ENCODE peak calls at places on chromosomes 16 and 17, in six cellular contexts. M, Z, B, V, J and I are unnamed samples.

GRCh38 chr16:68451656-68452055 is 3.3 kb upstream of the SMPD3 start:
- DNase-seq in M (no peak), J (no peak), Z (no peak), B (no peak), V (no peak), I (no peak)

GRCh38 chr17:44780845-44781480 is 22.2 kb downstream of the ADAM11 start:
- DNase-seq in V (peak; percentile 9), M (no peak), Z (no peak), B (no peak), J (no peak), I (peak; percentile 45)

GRCh38 chr17:62110923-62111484 is 45.9 kb upstream of the MED13 start:
- DNase-seq in J (no peak), Z (no peak), M (no peak), B (no peak), V (no peak), I (no peak)

GRCh38 chr17:81037026-81037782 is 2.3 kb downstream of the BAIAP2 start:
- DNase-seq in B (no peak), J (no peak), Z (no peak), V (no peak), M (no peak), I (no peak)

GRCh38 chr17:2967515-2967914 is 95.9 kb downstream of the OR1D5 start:
- DNase-seq in Z (no peak), V (no peak), B (no peak), J (no peak), M (no peak), I (no peak)

GRCh38 chr17:19304209-19304608 is 58.3 kb downstream of the B9D1 start:
- DNase-seq in J (peak; percentile 55), Z (no peak), B (peak; percentile 26), V (no peak), M (peak; percentile 91), I (no peak)

GRCh38 chr16:64437706-64438329 is 684.0 kb downstream of the CDH11 start:
- DNase-seq in Z (no peak), M (no peak), V (peak; percentile 19), B (no peak), J (no peak), I (no peak)

GRCh38 chr17:37187262-37187661 is 188.5 kb upstream of the C17orf78 start:
- DNase-seq in V (no peak), J (no peak), B (no peak), Z (no peak), M (no peak), I (no peak)

GRCh38 chr17:48506246-48506645 is 24.6 kb downstream of the HOXB1 start:
- DNase-seq in Z (no peak), V (no peak), M (no peak), B (no peak), J (no peak), I (no peak)

GRCh38 chr17:28740406-28741357 is 3.1 kb upstream of the TRAF4 start:
- DNase-seq in M (no peak), J (no peak), B (no peak), Z (no peak), V (no peak), I (no peak)

GRCh38 chr17:21394265-21394664 is 18.1 kb downstream of the KCNJ12 start:
- DNase-seq in V (no peak), M (no peak), J (peak; percentile 50), Z (no peak), B (no peak), I (no peak)

GRCh38 chr17:42002792-42003301 is 14.4 kb downstream of the DNAJC7 start:
- DNase-seq in V (no peak), Z (no peak), J (peak; percentile 24), B (no peak), M (peak; percentile 89), I (no peak)

GRCh38 chr16:67396159-67396774 is 3.0 kb upstream of the TPPP3 start:
- DNase-seq in M (no peak), V (peak; percentile 87), Z (peak; percentile 84), J (peak; percentile 58), B (peak; percentile 57), I (peak; percentile 97)

GRCh38 chr16:54145881-54146280 is 140.7 kb downstream of the IRX3 start:
- DNase-seq in J (no peak), M (no peak), B (no peak), Z (no peak), V (no peak), I (no peak)

GRCh38 chr17:76678330-76678729 is 32.4 kb downstream of the MXRA7 start:
- DNase-seq in Z (no peak), V (no peak), M (no peak), J (no peak), B (no peak), I (no peak)

GRCh38 chr17:75783069-75783783 is 1.4 kb upstream of the UNK start:
- DNase-seq in J (peak; percentile 38), B (no peak), V (peak; percentile 30), M (peak; percentile 87), Z (no peak), I (no peak)

GRCh38 chr16:83137326-83137770 is 510.6 kb downstream of the CDH13 start:
- DNase-seq in V (no peak), Z (no peak), M (peak; percentile 68), J (peak; percentile 61), B (no peak), I (no peak)

GRCh38 chr17:5846001-5846400 is 224.2 kb upstream of the WSCD1 start:
- DNase-seq in Z (no peak), B (no peak), M (no peak), J (peak; percentile 22), V (no peak), I (no peak)

GRCh38 chr17:6596941-6597340 is 40.6 kb upstream of the PITPNM3 start:
- DNase-seq in V (no peak), J (no peak), B (no peak), Z (no peak), M (no peak), I (no peak)

GRCh38 chr17:4475463-4475862 is 23.2 kb upstream of the SPNS2 start:
- DNase-seq in M (no peak), B (no peak), J (no peak), Z (no peak), V (peak; percentile 57), I (peak; percentile 37)

GRCh38 chr17:61414141-61414935 is 14.7 kb downstream of the TBX2 start:
- DNase-seq in B (no peak), J (no peak), V (peak; percentile 75), M (no peak), Z (no peak), I (peak; percentile 38)

GRCh38 chr17:82244413-82245140 is 15.7 kb downstream of the SLC16A3 start:
- DNase-seq in B (no peak), M (no peak), J (no peak), V (peak; percentile 78), Z (no peak), I (peak; percentile 79)

GRCh38 chr17:15414502-15415348 is 52.7 kb downstream of the CDRT4 start:
- DNase-seq in V (no peak), B (no peak), Z (peak; percentile 26), J (no peak), M (peak; percentile 30), I (no peak)

GRCh38 chr17:10875411-10875810 is 37.5 kb upstream of the PIRT start:
- DNase-seq in J (no peak), Z (peak; percentile 79), B (peak; percentile 7), V (no peak), M (peak; percentile 70), I (peak; percentile 46)

GRCh38 chr17:76481091-76481655 is 13.8 kb downstream of the AANAT start:
- DNase-seq in B (no peak), J (no peak), V (no peak), M (peak; percentile 78), Z (no peak), I (no peak)

GRCh38 chr17:77318491-77319210 is 177.9 kb downstream of the SEC14L1 start:
- DNase-seq in B (no peak), J (no peak), Z (no peak), V (peak; percentile 24), M (no peak), I (peak; percentile 25)

GRCh38 chr17:80761421-80761871 is 216.8 kb downstream of the RPTOR start:
- DNase-seq in B (no peak), M (no peak), J (peak; percentile 92), Z (no peak), V (no peak), I (no peak)

GRCh38 chr17:74746376-74746775 is 2.1 kb upstream of the NHERF1 start:
- DNase-seq in Z (no peak), V (no peak), M (no peak), J (no peak), B (no peak), I (no peak)

GRCh38 chr17:48961516-48962233 is 6.7 kb downstream of the GIP start:
- DNase-seq in B (no peak), J (peak; percentile 72), M (no peak), V (no peak), Z (peak; percentile 38), I (peak; percentile 80)

GRCh38 chr17:81731271-81731670 is 19.2 kb downstream of the SLC25A10 start:
- DNase-seq in Z (no peak), J (peak; percentile 60), B (no peak), M (no peak), V (no peak), I (no peak)

GRCh38 chr17:57534863-57535651 is 210.0 kb downstream of the CCDC182 start:
- DNase-seq in M (no peak), Z (no peak), J (no peak), V (peak; percentile 71), B (no peak), I (no peak)